ENCODE peak calls at places on chromosomes 6 and 20, in six cellular contexts. W is MM.1S, H is astrocyte, Q is mammary epithelial cell, R is osteoblast, T is GM23248. A is an unnamed sample.

GRCh38 chr20:57474816-57475215 is 50.1 kb downstream of the CTCFL start:
- DNase-seq in W (no peak), H (no peak), Q (no peak), R (peak; percentile 30), T (no peak), A (no peak)

GRCh38 chr6:114430534-114431124 is 87.8 kb upstream of the HS3ST5 start:
- DNase-seq in W (no peak), H (no peak), Q (no peak), R (no peak), T (no peak), A (no peak)

GRCh38 chr6:26472549-26473245 is 14.9 kb downstream of the BTN2A1 start:
- DNase-seq in W (no peak), H (no peak), Q (no peak), R (no peak), T (no peak), A (no peak)

GRCh38 chr20:11395581-11395980 is 522.1 kb upstream of the BTBD3 start:
- DNase-seq in W (no peak), H (no peak), Q (peak; percentile 45), R (peak; percentile 26), T (peak; percentile 83), A (no peak)

GRCh38 chr20:6162239-6162638 is 39.4 kb upstream of the FERMT1 start:
- DNase-seq in W (no peak), H (peak; percentile 45), Q (no peak), R (no peak), T (peak; percentile 3), A (no peak)

GRCh38 chr6:53894086-53894485 is 99.3 kb downstream of the LRRC1 start:
- DNase-seq in W (peak; percentile 94), H (peak; percentile 36), Q (peak; percentile 79), R (no peak), T (peak; percentile 77), A (peak; percentile 25)

GRCh38 chr6:98324406-98324930 is 509.9 kb upstream of the POU3F2 start:
- DNase-seq in W (no peak), H (peak; percentile 61), Q (no peak), R (no peak), T (no peak), A (no peak)

GRCh38 chr6:69246983-69247382 is 549.8 kb downstream of the LMBRD1 start:
- DNase-seq in W (no peak), H (no peak), Q (no peak), R (no peak), T (no peak), A (no peak)

GRCh38 chr20:50281831-50282591 is 91.4 kb downstream of the CEBPB start:
- DNase-seq in W (peak; percentile 10), H (no peak), Q (no peak), R (peak; percentile 75), T (no peak), A (no peak)

GRCh38 chr20:53949319-53949839 is 121.0 kb downstream of the BCAS1 start:
- DNase-seq in W (peak; percentile 76), H (peak; percentile 98), Q (peak; percentile 92), R (peak; percentile 94), T (peak; percentile 98), A (peak; percentile 54)

GRCh38 chr6:71383476-71383875 is 94.9 kb downstream of the OGFRL1 start:
- DNase-seq in W (no peak), H (no peak), Q (no peak), R (no peak), T (peak; percentile 24), A (no peak)

GRCh38 chr6:11929451-11929850 is 82.7 kb upstream of the HIVEP1 start:
- DNase-seq in W (no peak), H (no peak), Q (no peak), R (no peak), T (no peak), A (peak; percentile 13)

GRCh38 chr20:50292324-50293243 is 102.0 kb downstream of the CEBPB start:
- DNase-seq in W (no peak), H (peak; percentile 95), Q (peak; percentile 51), R (peak; percentile 97), T (peak; percentile 94), A (no peak)

GRCh38 chr6:112383191-112383590 is 36.1 kb downstream of the RFPL4B start:
- DNase-seq in W (no peak), H (no peak), Q (no peak), R (no peak), T (no peak), A (no peak)

GRCh38 chr6:33050013-33050800 is 23.2 kb downstream of the HLA-DPA1 start:
- DNase-seq in W (no peak), H (no peak), Q (no peak), R (no peak), T (no peak), A (no peak)

GRCh38 chr6:169981051-169981450 is 229.6 kb downstream of the ERMARD start:
- DNase-seq in W (no peak), H (no peak), Q (no peak), R (no peak), T (no peak), A (no peak)

GRCh38 chr6:141976994-141977393 is 155.7 kb upstream of the GJE1 start:
- DNase-seq in W (no peak), H (no peak), Q (no peak), R (peak; percentile 60), T (no peak), A (no peak)

GRCh38 chr6:86586195-86586594 is 351.1 kb upstream of the HTR1E start:
- DNase-seq in W (no peak), H (no peak), Q (no peak), R (no peak), T (no peak), A (no peak)

GRCh38 chr20:3797592-3798404 is 1.7 kb downstream of the CDC25B start:
- DNase-seq in W (peak; percentile 85), H (no peak), Q (peak; percentile 56), R (peak; percentile 91), T (no peak), A (no peak)
- H3K27ac ChIP-seq in W (peak overlapping the region; percentile 94), H (peak overlapping the region; percentile 13), Q (no peak overlapping the region), R (peak overlapping the region; percentile 63), T (no peak overlapping the region), A (peak overlapping the region; percentile 84)

DNA sequence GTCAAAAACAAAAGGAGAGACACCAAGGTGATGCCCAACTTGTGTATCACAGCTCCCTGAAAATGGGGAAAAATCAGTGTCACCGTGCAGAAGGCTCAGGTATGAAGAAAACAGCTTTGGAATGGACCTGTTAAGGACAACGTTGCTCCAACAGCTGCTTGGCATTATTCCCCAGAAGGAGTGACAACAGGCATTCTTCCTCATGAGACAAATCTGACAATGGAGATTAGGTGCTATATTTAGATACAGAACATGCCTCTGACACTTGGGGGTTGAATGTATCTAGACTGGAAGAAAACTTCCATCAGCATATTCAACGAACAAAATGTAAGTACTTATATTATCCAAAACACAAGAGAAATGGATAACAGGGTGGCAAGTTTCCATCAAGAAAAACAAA is 87.7 kb downstream of the MBOAT1 start:
- DNase-seq in W (no peak), H (no peak), Q (no peak), R (no peak), T (no peak), A (no peak)
- H2AFZ ChIP-seq in W (no peak overlapping the region), H (no peak overlapping the region), Q (no peak overlapping the region), R (no peak overlapping the region), T (no peak overlapping the region), A (no peak overlapping the region)

DNA sequence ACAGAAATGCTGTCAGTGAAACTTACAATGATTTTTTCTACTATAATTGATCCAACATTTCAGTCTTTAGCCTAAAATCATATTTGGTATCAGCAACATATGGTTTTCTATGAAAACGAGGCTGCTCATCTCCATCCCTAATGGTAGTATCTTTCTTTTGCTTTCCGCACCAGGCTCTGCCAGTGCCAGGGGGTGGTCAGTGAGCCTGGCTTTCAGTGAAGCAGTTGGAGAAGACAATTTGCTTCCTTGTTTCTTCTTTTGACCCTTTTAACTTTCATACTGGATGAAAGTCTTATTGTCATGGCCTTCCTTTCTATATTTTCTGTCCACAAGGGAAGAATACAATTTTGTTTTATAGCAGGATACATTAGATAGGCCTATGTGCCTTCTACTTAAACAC is 258.4 kb downstream of the ARID1B start:
- DNase-seq in W (no peak), H (no peak), Q (no peak), R (no peak), T (no peak), A (no peak)
- H3K27ac ChIP-seq in W (no peak overlapping the region), H (no peak overlapping the region), Q (peak overlapping the region; percentile 93), R (no peak overlapping the region), T (no peak overlapping the region), A (peak overlapping the region; percentile 85)

GRCh38 chr6:36120539-36120938 is 9.8 kb upstream of the MAPK13 start:
- DNase-seq in W (peak; percentile 36), H (no peak), Q (no peak), R (no peak), T (no peak), A (no peak)
- H2AFZ ChIP-seq in W (no peak overlapping the region), H (no peak overlapping the region), Q (no peak overlapping the region), R (no peak overlapping the region), T (no peak overlapping the region), A (no peak overlapping the region)

GRCh38 chr6:52511163-52511562 is 65.7 kb downstream of the TRAM2 start:
- DNase-seq in W (no peak), H (no peak), Q (no peak), R (no peak), T (no peak), A (no peak)
- H3K27ac ChIP-seq in W (no peak overlapping the region), H (peak overlapping the region; percentile 93), Q (no peak overlapping the region), R (peak overlapping the region; percentile 94), T (peak overlapping the region; percentile 98), A (no peak overlapping the region)

GRCh38 chr20:31595380-31595653 is 9.8 kb upstream of the ID1 start:
- DNase-seq in W (no peak), H (no peak), Q (no peak), R (no peak), T (no peak), A (no peak)
- H2AFZ ChIP-seq in W (no peak overlapping the region), H (no peak overlapping the region), Q (no peak overlapping the region), R (no peak overlapping the region), T (no peak overlapping the region), A (no peak overlapping the region)

DNA sequence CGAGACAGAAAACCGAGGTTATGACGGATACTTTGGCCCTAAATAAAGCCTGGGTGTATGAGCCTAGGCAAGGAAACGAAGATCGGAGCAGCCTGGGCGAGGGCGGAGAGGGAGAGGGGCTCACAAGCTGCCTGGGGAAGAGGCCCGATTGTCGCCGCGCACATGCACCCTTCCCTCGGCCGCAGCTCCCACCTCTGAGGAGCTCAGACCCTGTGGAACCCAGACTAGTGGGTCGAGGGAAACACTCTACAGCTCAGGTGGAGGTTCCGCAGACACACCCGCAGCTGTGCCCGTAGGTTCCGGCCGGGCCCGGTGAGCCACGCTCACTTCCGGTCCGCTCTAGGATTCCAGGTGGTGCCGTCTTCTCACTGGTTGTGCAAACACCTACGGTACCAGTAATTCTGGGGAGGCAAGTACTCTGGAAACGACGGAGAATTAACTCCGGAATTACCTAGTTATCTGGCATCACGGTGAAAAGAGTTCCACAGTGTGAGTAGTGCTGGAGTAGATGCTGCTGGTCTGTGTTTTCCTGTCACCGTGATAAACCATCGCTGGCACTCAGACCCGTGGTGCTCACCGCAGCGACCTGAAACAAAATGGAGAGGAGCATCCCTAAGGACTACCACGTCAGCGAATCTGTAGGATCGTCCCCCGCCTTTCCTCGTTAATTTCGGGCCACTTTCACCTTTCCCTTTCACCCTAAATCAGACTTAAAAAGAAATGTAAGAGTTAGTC is 61.5 kb downstream of the GPX5 start:
- DNase-seq in W (peak; percentile 46), H (peak; percentile 61), Q (peak; percentile 83), R (peak; percentile 76), T (peak; percentile 48), A (no peak)
- H3K27ac ChIP-seq in W (no peak overlapping the region), H (peak overlapping the region; percentile 62), Q (peak overlapping the region; percentile 76), R (no peak overlapping the region), T (no peak overlapping the region), A (peak overlapping the region; percentile 74)

A was measured in keratinocyte.